ENCODE peak calls at places on chromosomes 1 and 21, in six cellular contexts. I is left ventricle myocardium inferior; C is cardiac fibroblast; U is prostate gland; T is BJ; L is CD8-positive, alpha-beta T cell. D is an unnamed sample.

GRCh38 chr1:92410706-92411105 is 76.0 kb downstream of the GFI1 start:
- DNase-seq in I (no peak), C (no peak), U (no peak), T (no peak), L (no peak), D (no peak)

GRCh38 chr1:15974855-15975254 is 1.0 kb downstream of the ZBTB17 start:
- DNase-seq in I (no peak), C (no peak), U (no peak), T (no peak), L (no peak), D (no peak)

GRCh38 chr1:245060684-245061374 is 94.0 kb upstream of the KIF26B start:
- DNase-seq in I (no peak), C (peak; percentile 95), U (no peak), T (no peak), L (no peak), D (no peak)

GRCh38 chr1:118158918-118159317 is 26.1 kb downstream of the SPAG17 start:
- DNase-seq in I (no peak), C (peak; percentile 61), U (no peak), T (no peak), L (no peak), D (no peak)

GRCh38 chr21:30072496-30072895 is 94.1 kb downstream of the CLDN17 start:
- DNase-seq in I (no peak), C (peak; percentile 53), U (peak; percentile 37), T (no peak), L (no peak), D (peak; percentile 0)

GRCh38 chr1:3066250-3066711 is 2.7 kb upstream of the PRDM16 start:
- DNase-seq in I (peak; percentile 67), C (peak; percentile 36), U (no peak), T (no peak), L (no peak), D (no peak)

GRCh38 chr1:179706339-179706941 is 36.7 kb upstream of the FAM163A start:
- DNase-seq in I (peak; percentile 34), C (peak; percentile 83), U (peak; percentile 24), T (no peak), L (peak; percentile 23), D (peak; percentile 47)

GRCh38 chr1:55338448-55338820 is 123.3 kb upstream of the USP24 start:
- DNase-seq in I (no peak), C (no peak), U (no peak), T (no peak), L (no peak), D (no peak)

GRCh38 chr1:200038645-200038986 is 11.1 kb downstream of the NR5A2 start:
- DNase-seq in I (no peak), C (no peak), U (no peak), T (no peak), L (no peak), D (no peak)

GRCh38 chr1:208461680-208462079 is 217.5 kb upstream of the PLXNA2 start:
- DNase-seq in I (no peak), C (no peak), U (no peak), T (no peak), L (no peak), D (no peak)

GRCh38 chr1:15722836-15723542 is 13.1 kb upstream of the SLC25A34 start:
- DNase-seq in I (no peak), C (no peak), U (no peak), T (no peak), L (no peak), D (no peak)

GRCh38 chr1:96674909-96675308 is 46.7 kb upstream of the PTBP2 start:
- DNase-seq in I (no peak), C (no peak), U (no peak), T (no peak), L (no peak), D (no peak)

GRCh38 chr1:201686709-201687455 is 142.1 kb upstream of the IPO9 start:
- DNase-seq in I (no peak), C (no peak), U (no peak), T (no peak), L (no peak), D (no peak)

GRCh38 chr21:34881894-34882371 is 167.2 kb downstream of the RUNX1 start:
- DNase-seq in I (no peak), C (peak; percentile 72), U (no peak), T (peak; percentile 79), L (no peak), D (no peak)

GRCh38 chr1:15584489-15585363 is at the start of gene AGMAT:
- DNase-seq in I (peak; percentile 19), C (peak; percentile 31), U (no peak), T (no peak), L (no peak), D (no peak)

GRCh38 chr1:45622891-45623394 is 911 bp downstream of the CCDC17 start:
- DNase-seq in I (peak; percentile 29), C (no peak), U (no peak), T (no peak), L (no peak), D (no peak)

GRCh38 chr1:59477286-59477685 is 180.4 kb downstream of the FGGY start:
- DNase-seq in I (no peak), C (no peak), U (no peak), T (peak; percentile 39), L (no peak), D (peak; percentile 82)

GRCh38 chr1:221093903-221094865 is 214.9 kb downstream of the HLX start:
- DNase-seq in I (no peak), C (no peak), U (no peak), T (no peak), L (no peak), D (no peak)

GRCh38 chr1:119956306-119956705 is 60.0 kb upstream of the ADAM30 start:
- DNase-seq in I (no peak), C (no peak), U (no peak), T (no peak), L (no peak), D (no peak)

GRCh38 chr21:26457817-26458216 is 115.3 kb downstream of the CYYR1 start:
- DNase-seq in I (no peak), C (peak; percentile 11), U (no peak), T (no peak), L (no peak), D (no peak)

GRCh38 chr1:16112558-16113555 is 39.4 kb upstream of the FAM131C start:
- DNase-seq in I (no peak), C (peak; percentile 55), U (no peak), T (no peak), L (no peak), D (no peak)

GRCh38 chr1:179447489-179447888 is 81.7 kb downstream of the AXDND1 start:
- DNase-seq in I (no peak), C (no peak), U (no peak), T (no peak), L (no peak), D (no peak)

GRCh38 chr1:67804710-67805109 is 28.6 kb downstream of the GNG12 start:
- DNase-seq in I (no peak), C (no peak), U (no peak), T (no peak), L (no peak), D (no peak)
- TF ChIP-seq CTCF in I (no peak), C (no peak), U (no peak), T (no peak), L (no peak), D (peak; percentile 7)

GRCh38 chr1:111990878-111991760 is 1.7 kb upstream of the KCND3 start:
- DNase-seq in I (peak; percentile 73), C (peak; percentile 60), U (peak; percentile 87), T (no peak), L (no peak), D (no peak)
- TF ChIP-seq CTCF in I (peak; percentile 53), C (peak; percentile 16), U (no peak), T (peak; percentile 31), L (no peak), D (peak; percentile 8)

DNA sequence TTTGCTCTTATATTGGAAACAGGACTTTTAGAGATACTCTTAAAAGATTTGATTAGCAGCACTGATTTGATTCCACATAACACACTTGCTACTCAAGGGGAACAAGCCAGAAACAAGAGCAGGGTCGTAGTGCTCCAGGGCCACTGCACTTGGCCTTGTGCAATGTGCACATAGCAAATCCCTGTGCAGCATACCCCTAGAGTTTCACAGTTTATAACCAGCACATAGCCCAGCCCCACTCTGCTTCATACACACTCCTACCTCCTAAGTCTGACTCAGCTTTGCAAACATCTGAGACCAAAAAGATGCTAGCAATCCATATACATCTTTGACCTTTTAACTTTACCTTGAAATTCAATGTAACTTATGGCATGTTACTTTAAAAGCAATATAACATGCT is 157.6 kb downstream of the VAV3 start:
- DNase-seq in I (no peak), C (no peak), U (no peak), T (no peak), L (no peak), D (no peak)
- TF ChIP-seq CTCF in I (no peak), C (no peak), U (no peak), T (no peak), L (no peak), D (no peak)

GRCh38 chr1:182442333-182442732 is 7.6 kb upstream of the RGSL1 start:
- DNase-seq in I (no peak), C (no peak), U (no peak), T (no peak), L (no peak), D (no peak)

GRCh38 chr1:182446033-182446669 is 3.8 kb upstream of the RGSL1 start:
- DNase-seq in I (no peak), C (peak; percentile 65), U (no peak), T (peak; percentile 1), L (no peak), D (peak; percentile 29)

GRCh38 chr1:182447660-182448059 is 2.3 kb upstream of the RGSL1 start:
- DNase-seq in I (no peak), C (no peak), U (no peak), T (no peak), L (no peak), D (no peak)

GRCh38 chr1:182441719-182442118 is 8.2 kb upstream of the RGSL1 start:
- DNase-seq in I (no peak), C (no peak), U (no peak), T (no peak), L (no peak), D (no peak)

DNA sequence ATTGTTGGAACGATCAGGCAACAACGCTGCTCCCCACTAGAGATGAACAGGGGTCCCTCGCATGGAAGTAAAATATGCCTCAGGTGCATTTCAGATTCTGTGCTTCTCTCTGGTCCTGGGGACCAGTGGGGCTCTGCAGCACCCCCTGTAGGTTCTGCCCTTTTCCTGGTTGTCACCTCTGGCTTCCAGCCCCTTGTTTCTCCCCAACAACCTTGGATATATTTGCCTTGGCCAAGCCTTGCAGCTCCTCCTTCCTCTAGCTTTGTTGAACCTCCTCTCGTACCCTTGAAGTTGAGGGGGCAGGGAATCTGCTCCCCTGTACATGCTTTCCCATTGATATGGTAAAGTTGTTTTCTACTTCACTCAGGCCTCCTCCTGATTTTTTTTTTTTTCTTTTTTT is 5.4 kb upstream of the RGSL1 start:
- DNase-seq in I (no peak), C (no peak), U (no peak), T (no peak), L (no peak), D (no peak)
- TF ChIP-seq CTCF in I (no peak), C (peak; percentile 19), U (no peak), T (no peak), L (no peak), D (peak; percentile 13)